ENCODE peak calls at places on chromosomes 6 and 20, in five cellular contexts. C is psoas muscle, X is HepG2, B is suprapubic skin, U is aorta. E is an unnamed sample.

GRCh38 chr6:138719011-138719635 is 54.4 kb upstream of the CCDC28A start:
- DNase-seq in C (no peak), X (no peak), B (no peak), U (no peak), E (no peak)

GRCh38 chr6:148342146-148343027 is at the start of gene SASH1:
- DNase-seq in C (peak; percentile 79), X (peak; percentile 96), B (peak; percentile 87), U (peak; percentile 85), E (peak; percentile 78)

GRCh38 chr20:40675599-40676221 is 13.3 kb downstream of the MAFB start:
- DNase-seq in C (no peak), X (no peak), B (no peak), U (no peak), E (no peak)

GRCh38 chr6:29976588-29977424 is 34.5 kb downstream of the HLA-A start:
- DNase-seq in C (peak; percentile 88), X (peak; percentile 77), B (peak; percentile 90), U (peak; percentile 98), E (peak; percentile 89)

GRCh38 chr6:3209114-3210023 is 18.1 kb downstream of the TUBB2B start:
- DNase-seq in C (peak; percentile 67), X (peak; percentile 88), B (no peak), U (no peak), E (no peak)

GRCh38 chr20:25525857-25526256 is 59.5 kb downstream of the NINL start:
- DNase-seq in C (no peak), X (peak; percentile 97), B (no peak), U (no peak), E (no peak)

GRCh38 chr6:90168693-90169131 is 127.9 kb downstream of the BACH2 start:
- DNase-seq in C (no peak), X (no peak), B (no peak), U (no peak), E (no peak)

GRCh38 chr6:149651056-149651455 is 2.5 kb upstream of the KATNA1 start:
- DNase-seq in C (no peak), X (no peak), B (no peak), U (no peak), E (no peak)

GRCh38 chr6:133705731-133706130 is 183.2 kb upstream of the TCF21 start:
- DNase-seq in C (no peak), X (no peak), B (no peak), U (no peak), E (no peak)

GRCh38 chr6:52504778-52505127 is 72.1 kb downstream of the TRAM2 start:
- DNase-seq in C (no peak), X (no peak), B (no peak), U (no peak), E (no peak)
- H3K27ac ChIP-seq in C (peak overlapping the region; percentile 81), X (no peak overlapping the region), B (peak overlapping the region; percentile 72), U (peak overlapping the region; percentile 60), E (no peak overlapping the region)

GRCh38 chr6:142853244-142854180 is 91.5 kb downstream of the HIVEP2 start:
- DNase-seq in C (no peak), X (no peak), B (no peak), U (no peak), E (no peak)

GRCh38 chr6:142856857-142857608 is 87.9 kb downstream of the HIVEP2 start:
- DNase-seq in C (no peak), X (no peak), B (no peak), U (no peak), E (no peak)

GRCh38 chr6:142856607-142856856 is 88.4 kb downstream of the HIVEP2 start:
- DNase-seq in C (no peak), X (no peak), B (no peak), U (no peak), E (no peak)

GRCh38 chr6:142855877-142856606 is 88.9 kb downstream of the HIVEP2 start:
- DNase-seq in C (no peak), X (no peak), B (no peak), U (no peak), E (no peak)

GRCh38 chr6:142854589-142855488 is 90.1 kb downstream of the HIVEP2 start:
- DNase-seq in C (no peak), X (no peak), B (no peak), U (no peak), E (no peak)
- H3K4me1 ChIP-seq in C (peaks cover 65% of the 10 kb centered on the region), X (peaks cover 9% of the 10 kb centered on the region), B (peaks cover 23% of the 10 kb centered on the region), U (no peaks in the 10 kb centered on the region), E (peaks cover 16% of the 10 kb centered on the region)

GRCh38 chr6:26170181-26170580 is 83.0 kb downstream of the HFE start:
- DNase-seq in C (no peak), X (no peak), B (no peak), U (no peak), E (no peak)
- H3K27ac ChIP-seq in C (peak overlapping the region; percentile 87), X (no peak overlapping the region), B (no peak overlapping the region), U (no peak overlapping the region), E (no peak overlapping the region)

GRCh38 chr6:4776967-4777925 is 1.0 kb downstream of the CDYL start:
- DNase-seq in C (peak; percentile 61), X (no peak), B (no peak), U (no peak), E (no peak)
- H3K4me1 ChIP-seq in C (peaks cover 16% of the 10 kb centered on the region), X (peaks cover 36% of the 10 kb centered on the region), B (peaks cover 31% of the 10 kb centered on the region), U (peaks cover 4% of the 10 kb centered on the region), E (no peaks in the 10 kb centered on the region)

DNA sequence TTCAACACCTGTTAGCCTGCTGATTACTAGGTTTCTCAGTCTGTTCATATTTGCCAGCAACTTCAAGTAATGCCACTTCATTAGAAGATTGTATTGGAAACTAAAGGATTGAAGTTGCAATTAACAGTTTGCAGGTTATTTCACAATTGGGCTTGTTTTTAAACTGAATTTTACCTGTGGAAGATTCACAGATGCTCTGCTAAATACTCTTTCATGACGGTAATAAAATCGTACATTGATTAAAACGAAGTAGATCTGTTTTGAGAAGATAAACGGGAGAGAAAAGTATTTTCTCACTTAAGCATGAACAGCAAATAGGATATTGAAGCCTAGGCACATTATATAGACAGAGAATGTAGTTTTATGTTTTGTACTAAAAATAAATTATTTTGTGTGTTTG is 1.6 kb downstream of the RNF182 start:
- DNase-seq in C (no peak), X (no peak), B (no peak), U (no peak), E (no peak)
- H3K27ac ChIP-seq in C (no peak overlapping the region), X (no peak overlapping the region), B (no peak overlapping the region), U (no peak overlapping the region), E (no peak overlapping the region)

E was measured in right lobe of liver.